ENCODE peak calls at places on chromosomes 3 and 15, in seven cellular contexts. B is uterus, V is HepG2, A is body of pancreas, K is tibial nerve, U is thyroid gland, H is endothelial cell of umbilical vein. E is an unnamed sample.

GRCh38 chr3:66468016-66468735 is 32.6 kb downstream of the LRIG1 start:
- DNase-seq in B (no peak), V (no peak), A (no peak), K (no peak), U (no peak), H (no peak), E (no peak)

GRCh38 chr3:114418724-114419543 is 125.1 kb downstream of the TIGIT start:
- DNase-seq in B (no peak), V (peak; percentile 73), A (peak; percentile 12), K (peak; percentile 39), U (no peak), H (peak; percentile 78), E (no peak)

GRCh38 chr3:175571096-175571495 is 712.0 kb downstream of the NAALADL2 start:
- DNase-seq in B (no peak), V (no peak), A (no peak), K (no peak), U (no peak), H (no peak), E (no peak)

GRCh38 chr3:195214381-195214780 is 56.6 kb downstream of the XXYLT1 start:
- DNase-seq in B (peak; percentile 7), V (no peak), A (no peak), K (no peak), U (no peak), H (no peak), E (no peak)

GRCh38 chr3:129688310-129688895 is 81.9 kb upstream of the PLXND1 start:
- DNase-seq in B (peak; percentile 68), V (peak; percentile 78), A (peak; percentile 83), K (peak; percentile 25), U (peak; percentile 77), H (peak; percentile 36), E (peak; percentile 51)

GRCh38 chr3:168933614-168934013 is 729.9 kb downstream of the MECOM start:
- DNase-seq in B (no peak), V (no peak), A (no peak), K (no peak), U (no peak), H (no peak), E (no peak)

GRCh38 chr3:20215636-20216035 is 29.6 kb upstream of the SGO1 start:
- DNase-seq in B (no peak), V (no peak), A (no peak), K (no peak), U (no peak), H (no peak), E (no peak)

GRCh38 chr3:135896613-135897012 is 68.9 kb upstream of the PPP2R3A start:
- DNase-seq in B (no peak), V (no peak), A (no peak), K (no peak), U (no peak), H (no peak), E (no peak)

GRCh38 chr3:148925841-148926240 is 60.7 kb downstream of the CPA3 start:
- DNase-seq in B (no peak), V (no peak), A (no peak), K (no peak), U (no peak), H (no peak), E (no peak)

GRCh38 chr15:59443341-59444081 is 5.5 kb downstream of the FAM81A start:
- DNase-seq in B (no peak), V (no peak), A (no peak), K (no peak), U (peak; percentile 54), H (no peak), E (no peak)

GRCh38 chr15:74866090-74866489 is 7.1 kb downstream of the SCAMP2 start:
- DNase-seq in B (no peak), V (no peak), A (no peak), K (no peak), U (peak; percentile 68), H (no peak), E (no peak)

GRCh38 chr15:64149424-64150235 is 1.9 kb upstream of the SNX22 start:
- DNase-seq in B (no peak), V (no peak), A (no peak), K (no peak), U (peak; percentile 30), H (no peak), E (no peak)

GRCh38 chr3:152621967-152622812 is 212.7 kb upstream of the P2RY1 start:
- DNase-seq in B (no peak), V (no peak), A (no peak), K (no peak), U (no peak), H (no peak), E (no peak)

GRCh38 chr3:30693470-30694120 is 87.2 kb downstream of the TGFBR2 start:
- DNase-seq in B (no peak), V (peak; percentile 62), A (peak; percentile 39), K (peak; percentile 42), U (peak; percentile 43), H (peak; percentile 85), E (no peak)

GRCh38 chr3:42066516-42067181 is 24.5 kb upstream of the TRAK1 start:
- DNase-seq in B (no peak), V (peak; percentile 48), A (peak; percentile 43), K (no peak), U (no peak), H (peak; percentile 91), E (no peak)

GRCh38 chr15:33526532-33526931 is 215.8 kb downstream of the RYR3 start:
- DNase-seq in B (no peak), V (no peak), A (no peak), K (no peak), U (no peak), H (no peak), E (no peak)

GRCh38 chr3:72345237-72345878 is 502.9 kb downstream of the SHQ1 start:
- DNase-seq in B (no peak), V (no peak), A (no peak), K (no peak), U (no peak), H (no peak), E (no peak)

GRCh38 chr3:139111392-139112229 is 66.9 kb upstream of the PRR23C start:
- DNase-seq in B (peak; percentile 55), V (peak; percentile 12), A (peak; percentile 78), K (peak; percentile 50), U (peak; percentile 67), H (peak; percentile 34), E (peak; percentile 25)

GRCh38 chr15:83697716-83698115 is 43.8 kb downstream of the ADAMTSL3 start:
- DNase-seq in B (no peak), V (no peak), A (no peak), K (no peak), U (no peak), H (no peak), E (no peak)

GRCh38 chr3:187551419-187551818 is 118.8 kb downstream of the SST start:
- DNase-seq in B (no peak), V (no peak), A (no peak), K (no peak), U (no peak), H (no peak), E (no peak)

GRCh38 chr3:181726351-181727121 is 14.8 kb downstream of the SOX2 start:
- DNase-seq in B (no peak), V (no peak), A (no peak), K (no peak), U (no peak), H (no peak), E (no peak)

GRCh38 chr3:61563614-61564404 is 2.4 kb downstream of the PTPRG start:
- DNase-seq in B (peak; percentile 15), V (no peak), A (no peak), K (peak; percentile 12), U (peak; percentile 14), H (peak; percentile 32), E (no peak)

GRCh38 chr15:49847937-49848823 is 227.3 kb downstream of the DTWD1 start:
- DNase-seq in B (no peak), V (no peak), A (no peak), K (no peak), U (no peak), H (no peak), E (no peak)

GRCh38 chr3:167605871-167606270 is 47.9 kb downstream of the WDR49 start:
- DNase-seq in B (no peak), V (no peak), A (no peak), K (no peak), U (no peak), H (no peak), E (no peak)

GRCh38 chr3:184949570-184949969 is 137.6 kb downstream of the VPS8 start:
- DNase-seq in B (no peak), V (no peak), A (no peak), K (no peak), U (no peak), H (no peak), E (no peak)

DNA sequence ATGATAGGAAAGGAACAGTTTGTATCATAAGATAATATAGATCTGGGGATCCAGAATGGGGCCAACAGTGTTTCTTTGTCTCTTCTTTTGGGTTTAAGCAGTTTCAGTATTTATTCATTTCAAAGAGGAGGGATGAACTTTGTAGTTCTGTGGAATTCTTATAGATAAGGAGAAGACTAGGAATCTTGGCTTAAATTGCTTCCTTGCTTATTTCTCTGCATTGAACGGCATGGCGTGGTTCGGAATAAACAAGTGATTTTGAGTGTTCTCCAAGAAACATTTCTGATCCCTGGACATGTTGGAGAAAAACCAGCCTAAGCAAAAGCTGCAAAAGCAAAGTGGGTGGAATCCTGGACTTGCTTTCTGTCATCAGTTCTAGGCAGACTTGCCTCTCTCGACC is 78.5 kb downstream of the CLDN11 start:
- DNase-seq in B (no peak), V (no peak), A (no peak), K (no peak), U (no peak), H (no peak), E (no peak)
- TF ChIP-seq POLR2A in B (no peak), V (no peak), A (no peak), K (no peak), U (no peak), H (no peak), E (no peak)

GRCh38 chr3:143306419-143306818 is 186.8 kb downstream of the CHST2 start:
- DNase-seq in B (no peak), V (no peak), A (no peak), K (no peak), U (no peak), H (peak; percentile 61), E (no peak)
- H3K4me1 ChIP-seq in B (peaks cover 6% of the 10 kb centered on the region), V (no peaks in the 10 kb centered on the region), A (no peaks in the 10 kb centered on the region), K (peaks cover 25% of the 10 kb centered on the region), U (peaks cover 13% of the 10 kb centered on the region), H (peaks cover 51% of the 10 kb centered on the region), E (peaks cover 2% of the 10 kb centered on the region)

DNA sequence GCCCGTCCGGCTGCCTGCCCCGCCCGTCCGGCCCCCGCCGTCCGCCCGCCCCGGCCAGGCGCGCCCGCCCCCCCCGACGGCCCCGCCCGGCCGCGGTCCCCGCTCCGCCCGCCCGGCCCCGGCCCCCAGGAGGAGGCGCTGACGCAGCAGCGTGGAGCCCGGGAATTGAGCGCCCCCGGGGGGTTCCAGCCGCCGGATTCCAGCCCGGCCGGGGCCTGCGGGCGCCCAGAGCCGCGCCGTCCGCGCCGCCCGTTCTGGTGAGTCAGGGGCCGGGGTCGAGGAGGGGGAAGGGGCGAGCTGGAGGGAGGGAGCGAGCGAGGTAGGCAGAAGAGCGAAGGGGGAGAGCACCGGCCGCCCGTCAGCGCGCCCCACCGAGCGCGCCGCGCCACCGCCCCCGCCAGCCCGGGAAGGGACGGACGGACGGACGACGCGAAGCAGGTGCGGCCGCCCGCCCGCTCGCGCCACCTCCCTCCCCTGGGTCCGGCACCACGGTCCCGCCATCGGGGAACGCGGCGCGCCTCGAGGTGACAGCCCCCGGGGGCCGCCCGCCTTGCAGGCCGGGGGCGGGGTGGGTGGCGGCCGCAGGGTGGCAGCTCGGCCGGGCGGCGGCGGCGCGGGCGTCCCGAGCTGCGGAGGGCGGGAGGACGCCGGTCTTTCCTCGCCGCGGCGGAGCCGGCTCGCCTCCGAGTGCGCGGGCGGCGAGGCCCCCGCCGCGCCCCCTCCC is 421 bp downstream of the BAHD1 start:
- DNase-seq in B (no peak), V (no peak), A (no peak), K (no peak), U (no peak), H (peak; percentile 31), E (no peak)
- TF ChIP-seq CTCF in B (no peak), V (no peak), A (no peak), K (no peak), U (no peak), H (no peak), E (no peak)

GRCh38 chr15:56464893-56465520 is at the start of gene MNS1:
- DNase-seq in B (peak; percentile 92), V (peak; percentile 83), A (peak; percentile 96), K (peak; percentile 91), U (peak; percentile 92), H (peak; percentile 98), E (peak; percentile 92)
- TF ChIP-seq POLR2A in B (no peak), V (no peak), A (peak; percentile 32), K (no peak), U (no peak), H (no peak), E (no peak)

E was measured in gastrocnemius medialis.